ENCODE peak calls at places on chromosomes 3 and 15, in ten cellular contexts. U is A549, F is colonic mucosa, O is stomach, L is lower lobe of right lung, N is heart left ventricle, V is sigmoid colon, C is cardiac muscle cell, Z is left lung, T is body of pancreas. D is an unnamed sample.

GRCh38 chr3:88876724-88877123 is 230.7 kb upstream of the EPHA3 start:
- DNase-seq in U (no peak), F (no peak), O (no peak), L (no peak), N (no peak), V (no peak), C (no peak), Z (no peak), T (no peak), D (no peak)

GRCh38 chr3:184155644-184156521 is 706 bp downstream of the DVL3 start:
- DNase-seq in U (no peak), F (peak; percentile 50), O (no peak), L (peak; percentile 68), N (no peak), V (peak; percentile 79), C (peak; percentile 54), Z (no peak), T (peak; percentile 36), D (peak; percentile 80)

GRCh38 chr3:45647148-45647619 is 42.0 kb upstream of the SACM1L start:
- DNase-seq in U (peak; percentile 91), F (peak; percentile 53), O (no peak), L (no peak), N (no peak), V (no peak), C (no peak), Z (no peak), T (peak; percentile 57), D (peak; percentile 75)

GRCh38 chr3:122230174-122230573 is 46.7 kb downstream of the CASR start:
- DNase-seq in U (no peak), F (no peak), O (no peak), L (no peak), N (no peak), V (no peak), C (no peak), Z (no peak), T (no peak), D (no peak)

GRCh38 chr15:79680721-79681120 is 216.1 kb downstream of the MTHFS start:
- DNase-seq in U (peak; percentile 68), F (no peak), O (no peak), L (no peak), N (no peak), V (no peak), C (no peak), Z (no peak), T (no peak), D (no peak)

GRCh38 chr15:92677998-92678397 is 22.4 kb upstream of the FAM174B start:
- DNase-seq in U (no peak), F (no peak), O (no peak), L (no peak), N (no peak), V (no peak), C (no peak), Z (peak; percentile 61), T (peak; percentile 42), D (peak; percentile 60)

GRCh38 chr15:69298697-69299441 is at the start of gene PAQR5:
- DNase-seq in U (peak; percentile 63), F (peak; percentile 77), O (peak; percentile 68), L (peak; percentile 81), N (no peak), V (no peak), C (peak; percentile 55), Z (peak; percentile 59), T (peak; percentile 44), D (peak; percentile 61)

GRCh38 chr3:20060924-20061323 is 20.7 kb downstream of the KAT2B start:
- DNase-seq in U (no peak), F (no peak), O (no peak), L (no peak), N (no peak), V (no peak), C (no peak), Z (no peak), T (no peak), D (no peak)

GRCh38 chr3:87836026-87836425 is 222.8 kb downstream of the CGGBP1 start:
- DNase-seq in U (no peak), F (no peak), O (no peak), L (no peak), N (no peak), V (no peak), C (no peak), Z (no peak), T (no peak), D (no peak)

GRCh38 chr3:116198087-116198486 is 247.2 kb downstream of the LSAMP start:
- DNase-seq in U (no peak), F (no peak), O (no peak), L (no peak), N (no peak), V (no peak), C (no peak), Z (no peak), T (no peak), D (no peak)

GRCh38 chr15:74543043-74543422 is 2.0 kb downstream of the ARID3B start:
- DNase-seq in U (no peak), F (no peak), O (no peak), L (no peak), N (no peak), V (no peak), C (no peak), Z (no peak), T (no peak), D (no peak)
- H3K4me1 ChIP-seq in U (peaks cover 30% of the 10 kb centered on the region), F (peaks cover 22% of the 10 kb centered on the region), O (peaks cover 55% of the 10 kb centered on the region), L (peaks cover 62% of the 10 kb centered on the region), N (peaks cover 57% of the 10 kb centered on the region), V (peaks cover 43% of the 10 kb centered on the region), C (peaks cover 37% of the 10 kb centered on the region), Z (peaks cover 26% of the 10 kb centered on the region), T (peaks cover 51% of the 10 kb centered on the region), D (peaks cover 63% of the 10 kb centered on the region)

GRCh38 chr3:16890605-16891333 is 6.0 kb downstream of the PLCL2 start:
- DNase-seq in U (no peak), F (no peak), O (no peak), L (no peak), N (peak; percentile 29), V (no peak), C (peak; percentile 48), Z (no peak), T (no peak), D (no peak)
- H3K4me3 ChIP-seq in U (no peak overlapping the region), F (no peak overlapping the region), O (no peak overlapping the region), L (no peak overlapping the region), N (no peak overlapping the region), V (no peak overlapping the region), C (peak overlapping the region; percentile 4), Z (no peak overlapping the region), T (no peak overlapping the region), D (no peak overlapping the region)

DNA sequence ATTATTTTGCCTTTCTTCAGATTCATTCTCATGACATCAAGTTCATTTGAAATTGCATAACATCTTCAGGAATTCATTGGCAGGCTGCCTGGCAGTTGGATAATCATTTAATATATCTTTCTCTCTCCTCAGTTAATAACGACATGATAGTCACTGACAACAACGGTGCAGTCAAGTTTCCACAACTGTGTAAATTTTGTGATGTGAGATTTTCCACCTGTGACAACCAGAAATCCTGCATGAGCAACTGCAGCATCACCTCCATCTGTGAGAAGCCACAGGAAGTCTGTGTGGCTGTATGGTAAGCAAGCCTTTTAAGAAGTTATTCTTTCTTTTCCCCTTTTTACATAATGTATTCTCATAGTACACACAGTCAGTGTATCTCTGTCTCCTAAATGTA is 38.2 kb downstream of the TGFBR2 start:
- DNase-seq in U (no peak), F (peak; percentile 48), O (peak; percentile 40), L (no peak), N (no peak), V (peak; percentile 92), C (no peak), Z (no peak), T (peak; percentile 53), D (no peak)
- H3K9me3 ChIP-seq in U (no peaks in the 10 kb centered on the region), F (no peaks in the 10 kb centered on the region), O (no peaks in the 10 kb centered on the region), L (no peaks in the 10 kb centered on the region), N (no peaks in the 10 kb centered on the region), V (no peaks in the 10 kb centered on the region), C (no peaks in the 10 kb centered on the region), Z (no peaks in the 10 kb centered on the region), T (no peaks in the 10 kb centered on the region), D (no peaks in the 10 kb centered on the region)

GRCh38 chr3:139674585-139675260 is 3.0 kb downstream of the NMNAT3 start:
- DNase-seq in U (no peak), F (no peak), O (no peak), L (no peak), N (no peak), V (no peak), C (no peak), Z (no peak), T (no peak), D (no peak)

GRCh38 chr3:139675327-139675726 is 2.4 kb downstream of the NMNAT3 start:
- DNase-seq in U (no peak), F (no peak), O (no peak), L (no peak), N (no peak), V (no peak), C (no peak), Z (no peak), T (no peak), D (no peak)

GRCh38 chr3:139670196-139670595 is 7.6 kb downstream of the NMNAT3 start:
- DNase-seq in U (no peak), F (no peak), O (no peak), L (no peak), N (no peak), V (no peak), C (no peak), Z (no peak), T (no peak), D (no peak)

GRCh38 chr3:139672884-139673283 is 4.9 kb downstream of the NMNAT3 start:
- DNase-seq in U (no peak), F (no peak), O (no peak), L (no peak), N (no peak), V (no peak), C (no peak), Z (no peak), T (no peak), D (no peak)

GRCh38 chr3:139672247-139672646 is 5.5 kb downstream of the NMNAT3 start:
- DNase-seq in U (no peak), F (no peak), O (no peak), L (no peak), N (no peak), V (no peak), C (no peak), Z (no peak), T (no peak), D (no peak)
- H3K4me1 ChIP-seq in U (no peaks in the 10 kb centered on the region), F (no peaks in the 10 kb centered on the region), O (peaks cover 8% of the 10 kb centered on the region), L (peaks cover 6% of the 10 kb centered on the region), N (peaks cover 5% of the 10 kb centered on the region), V (peaks cover 10% of the 10 kb centered on the region), C (no peaks in the 10 kb centered on the region), Z (no peaks in the 10 kb centered on the region), T (peaks cover 16% of the 10 kb centered on the region), D (peaks cover 4% of the 10 kb centered on the region)

GRCh38 chr3:177792363-177793030 is 595.2 kb upstream of the TBL1XR1 start:
- DNase-seq in U (no peak), F (no peak), O (no peak), L (no peak), N (no peak), V (no peak), C (no peak), Z (no peak), T (no peak), D (no peak)
- H3K4me3 ChIP-seq in U (no peak overlapping the region), F (no peak overlapping the region), O (no peak overlapping the region), L (no peak overlapping the region), N (no peak overlapping the region), V (no peak overlapping the region), C (no peak overlapping the region), Z (no peak overlapping the region), T (no peak overlapping the region), D (no peak overlapping the region)

DNA sequence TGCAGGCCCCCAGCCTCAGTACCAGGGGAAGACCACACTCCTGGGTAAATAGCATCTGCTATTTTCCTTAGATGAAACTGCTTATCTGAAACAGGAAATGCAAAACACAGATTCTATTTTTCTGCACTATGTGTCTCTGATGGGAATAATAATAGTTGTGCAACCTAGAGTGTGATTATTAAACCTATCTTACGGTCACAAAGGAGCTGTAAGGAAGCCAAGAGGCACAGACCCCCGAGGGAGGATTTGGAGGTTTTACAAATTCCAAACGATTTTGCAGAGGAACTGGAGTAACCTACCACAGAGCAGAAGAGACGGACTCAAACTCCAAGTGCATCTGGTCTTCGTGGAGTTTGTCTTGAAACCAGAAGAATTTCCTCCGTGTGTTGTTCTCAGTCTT is 14.1 kb upstream of the APOD start:
- DNase-seq in U (no peak), F (no peak), O (no peak), L (no peak), N (no peak), V (peak; percentile 36), C (no peak), Z (no peak), T (no peak), D (no peak)
- H3K9me3 ChIP-seq in U (no peaks in the 10 kb centered on the region), F (no peaks in the 10 kb centered on the region), O (no peaks in the 10 kb centered on the region), L (no peaks in the 10 kb centered on the region), N (no peaks in the 10 kb centered on the region), V (no peaks in the 10 kb centered on the region), C (no peaks in the 10 kb centered on the region), Z (no peaks in the 10 kb centered on the region), T (no peaks in the 10 kb centered on the region), D (no peaks in the 10 kb centered on the region)

D was measured in tibial artery.